ENCODE peak calls at places on chromosomes 2 and 18, in eight cellular contexts. C, W, L, S, X, B, K and G are unnamed samples.

GRCh38 chr2:98768765-98769476 is 38.0 kb upstream of the MGAT4A start:
- DNase-seq in C (peak), K (peak), B (no peak), S (no peak), W (no peak), X (no peak), L (no peak), G (no peak)

GRCh38 chr2:165533331-165533730 is 63.8 kb downstream of the CSRNP3 start:
- DNase-seq in C (no peak), L (no peak), S (no peak), W (no peak), K (no peak), X (no peak), B (no peak), G (no peak)

GRCh38 chr18:38790303-38790702 is 1224.7 kb upstream of the CELF4 start:
- DNase-seq in B (no peak), K (peak), C (peak), X (no peak), S (no peak), L (peak), W (no peak), G (peak)

GRCh38 chr2:148885209-148885608 is 10.2 kb downstream of the KIF5C start:
- DNase-seq in W (no peak), K (no peak), B (no peak), C (no peak), X (no peak), S (no peak), L (no peak), G (no peak)

GRCh38 chr18:37334494-37335125 is 231.0 kb downstream of the CELF4 start:
- DNase-seq in K (no peak), L (no peak), X (no peak), C (no peak), W (no peak), S (no peak), B (peak), G (no peak)

GRCh38 chr2:209933499-209934458 is 68.7 kb upstream of the RPE start:
- DNase-seq in L (no peak), S (no peak), X (no peak), C (peak), W (no peak), K (no peak), B (peak), G (no peak)

GRCh38 chr2:39510087-39510486 is 73.0 kb upstream of the MAP4K3 start:
- DNase-seq in C (no peak), B (no peak), K (no peak), X (no peak), L (no peak), S (no peak), W (no peak), G (no peak)

GRCh38 chr2:53715568-53715967 is 52.0 kb upstream of the CHAC2 start:
- DNase-seq in S (peak), B (peak), L (no peak), K (peak), W (no peak), X (peak), C (no peak), G (no peak)

GRCh38 chr2:216632321-216632951 is 784 bp upstream of the IGFBP2 start:
- DNase-seq in B (no peak), K (no peak), C (peak), W (no peak), X (no peak), L (peak), S (no peak), G (no peak)

GRCh38 chr2:68167186-68167585 is 9.5 kb downstream of the PNO1 start:
- DNase-seq in X (no peak), K (no peak), W (no peak), B (peak), C (no peak), S (no peak), L (no peak), G (no peak)

GRCh38 chr2:102294802-102295489 is 16.4 kb upstream of the IL1RL1 start:
- DNase-seq in B (peak), W (no peak), L (no peak), S (no peak), X (peak), K (no peak), C (no peak), G (no peak)

GRCh38 chr2:165371356-165371755 is 98.1 kb upstream of the CSRNP3 start:
- DNase-seq in W (no peak), K (no peak), X (no peak), L (no peak), S (no peak), B (no peak), C (peak), G (no peak)

GRCh38 chr2:31337860-31338259 is 76.7 kb downstream of the XDH start:
- DNase-seq in B (peak), W (no peak), L (no peak), C (no peak), K (no peak), S (no peak), X (no peak), G (no peak)

GRCh38 chr18:47953471-47953931 is 23.0 kb upstream of the SMAD2 start:
- DNase-seq in B (peak), W (no peak), K (no peak), C (no peak), S (peak), L (no peak), X (no peak), G (no peak)

GRCh38 chr2:46648141-46648742 is 168.9 kb downstream of the TMEM247 start:
- DNase-seq in W (no peak), X (no peak), K (peak), S (no peak), L (no peak), C (no peak), B (peak), G (no peak)

DNA sequence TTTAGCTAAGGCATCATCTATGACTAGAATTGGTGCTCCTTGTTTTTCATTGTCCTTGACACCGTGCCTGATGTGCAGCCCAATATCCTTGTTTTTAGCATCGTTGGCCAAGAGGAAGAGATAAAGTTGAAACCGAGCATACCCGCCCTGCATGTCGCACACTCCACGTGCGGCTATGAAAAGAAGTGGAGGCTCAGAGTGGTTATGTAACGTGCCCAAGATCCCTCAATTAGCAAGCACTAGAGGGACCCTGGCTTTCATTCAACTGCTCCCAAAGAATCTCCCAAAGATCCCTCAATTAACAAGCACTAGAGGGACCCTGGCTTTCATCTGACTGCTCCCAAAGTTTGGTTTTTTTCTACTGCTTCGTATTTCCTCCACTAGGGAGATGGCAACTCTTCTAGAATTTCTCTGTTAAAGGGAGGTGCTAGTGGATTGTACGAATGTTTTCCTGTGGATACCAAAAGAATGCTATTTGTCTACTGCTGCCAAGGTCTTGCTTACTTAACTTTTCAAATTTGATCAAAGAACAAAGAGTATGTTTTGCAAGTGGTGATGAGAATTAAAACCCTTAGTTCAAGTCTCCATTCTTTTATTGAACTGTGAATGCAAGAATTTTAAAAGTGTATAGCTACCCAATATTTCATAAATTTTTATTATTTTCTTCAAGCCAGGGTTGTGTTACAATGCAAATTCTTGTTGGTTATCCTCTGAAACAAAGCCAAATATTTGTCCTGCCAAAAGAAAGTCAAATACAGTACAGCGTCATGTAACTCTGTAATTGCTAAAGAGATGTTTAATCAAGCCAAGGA is 92.1 kb downstream of the AOX1 start:
- DNase-seq in S (no peak), K (peak), X (no peak), W (peak), B (peak), L (no peak), C (no peak), G (no peak)
- TF ChIP-seq CTCF in S (no peak), K (no peak), X (no peak), W (no peak), B (peak), L (peak), C (no peak), G (no peak)

DNA sequence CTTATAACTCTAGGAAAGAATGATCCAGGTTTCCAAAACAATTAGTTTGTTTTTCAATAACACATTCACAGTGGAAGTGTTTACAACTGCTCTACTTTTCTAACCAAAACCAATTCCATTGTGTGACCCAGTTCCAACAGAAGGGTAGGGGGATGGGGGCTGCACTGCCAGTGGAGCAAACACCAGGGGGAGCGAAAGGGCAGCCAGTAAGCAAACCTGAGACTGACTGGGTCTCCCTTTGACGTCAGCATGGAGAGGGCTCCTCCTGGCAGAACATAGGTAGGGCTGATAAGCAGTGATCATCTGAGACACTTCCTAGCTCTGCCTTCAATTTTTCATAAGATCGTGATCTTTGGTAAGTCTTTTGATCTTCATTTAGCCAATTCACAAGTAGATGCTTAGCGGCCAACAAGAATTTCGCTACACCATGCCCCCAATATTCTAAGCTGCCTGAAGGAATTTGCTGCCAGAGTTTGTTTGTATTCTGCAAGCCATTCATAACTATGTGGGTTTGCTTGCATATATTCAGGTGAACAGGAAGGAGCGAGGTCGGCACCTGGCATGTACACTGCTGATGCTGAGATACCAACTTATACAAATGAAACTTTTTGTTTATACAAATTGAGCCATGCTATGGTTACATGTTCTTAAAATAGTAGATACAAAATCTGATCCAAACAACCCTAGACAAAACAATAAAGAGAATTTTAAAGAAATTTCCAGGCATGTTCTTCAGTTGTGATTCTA is 45.9 kb downstream of the ST6GAL2 start:
- DNase-seq in X (no peak), C (no peak), B (no peak), K (peak), L (peak), W (no peak), S (no peak), G (peak)
- TF ChIP-seq CTCF in X (peak), C (no peak), B (no peak), K (no peak), L (peak), W (peak), S (no peak), G (peak)

DNA sequence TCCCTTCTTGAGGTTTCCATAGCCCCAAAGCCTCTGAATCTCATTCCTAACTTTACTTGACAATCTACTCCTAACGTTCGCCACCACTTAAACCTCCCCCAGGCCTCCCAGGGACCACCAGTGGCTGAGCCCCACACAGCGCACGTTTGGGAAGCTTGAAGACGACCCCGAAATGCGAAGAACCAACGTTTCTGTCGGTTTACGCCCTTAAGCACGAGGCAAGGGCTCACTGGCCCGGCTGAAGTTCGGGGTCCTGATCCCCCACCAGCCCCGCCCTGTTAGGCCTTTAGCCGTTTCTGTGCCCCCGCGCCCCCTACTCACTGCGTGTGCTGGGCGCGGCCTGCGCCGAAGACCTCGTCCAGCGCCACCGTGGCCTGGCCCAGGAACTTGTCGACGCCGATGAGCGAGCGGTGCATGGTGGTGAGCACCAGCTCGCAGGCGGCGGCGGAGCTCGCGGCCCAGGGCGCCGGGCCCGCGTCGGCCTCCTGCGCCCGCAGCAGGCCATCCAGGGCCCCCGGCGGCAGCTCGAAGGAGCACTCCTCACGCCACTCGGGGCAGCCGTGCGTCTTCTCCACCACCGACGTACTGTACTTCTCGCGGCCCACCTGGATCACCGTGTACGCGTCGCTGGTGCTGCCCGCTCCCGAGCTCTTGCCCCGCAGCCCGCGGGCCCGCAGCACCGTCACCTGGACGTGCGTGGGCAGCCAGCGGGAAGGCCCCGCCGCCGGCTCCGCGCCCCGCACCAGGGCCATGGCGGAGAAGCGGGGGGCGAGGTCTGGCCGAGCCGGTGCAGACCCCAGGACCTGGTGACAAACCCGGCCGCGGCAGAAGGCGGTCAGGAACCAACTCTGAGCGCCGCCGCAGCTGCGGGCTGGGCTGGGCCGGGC is 479 bp downstream of the RAB11FIP5 start:
- DNase-seq in B (peak), W (peak), K (peak), S (no peak), C (peak), X (no peak), L (peak), G (peak)
- TF ChIP-seq CTCF in B (no peak), W (no peak), K (no peak), S (no peak), C (no peak), X (no peak), L (no peak), G (no peak)

GRCh38 chr2:55781542-55781941 is 87.9 kb upstream of the PNPT1 start:
- DNase-seq in X (no peak), B (peak), L (no peak), W (no peak), K (no peak), C (no peak), S (no peak), G (no peak)
- TF ChIP-seq CTCF in X (no peak), B (no peak), L (no peak), W (peak), K (no peak), C (no peak), S (no peak), G (no peak)

GRCh38 chr18:34838669-34839068 is 128.6 kb downstream of the DTNA start:
- DNase-seq in L (no peak), X (no peak), B (no peak), K (no peak), W (peak), C (no peak), S (no peak), G (no peak)
- TF ChIP-seq CTCF in L (no peak), X (no peak), B (no peak), K (no peak), W (no peak), C (no peak), S (no peak), G (no peak)

DNA sequence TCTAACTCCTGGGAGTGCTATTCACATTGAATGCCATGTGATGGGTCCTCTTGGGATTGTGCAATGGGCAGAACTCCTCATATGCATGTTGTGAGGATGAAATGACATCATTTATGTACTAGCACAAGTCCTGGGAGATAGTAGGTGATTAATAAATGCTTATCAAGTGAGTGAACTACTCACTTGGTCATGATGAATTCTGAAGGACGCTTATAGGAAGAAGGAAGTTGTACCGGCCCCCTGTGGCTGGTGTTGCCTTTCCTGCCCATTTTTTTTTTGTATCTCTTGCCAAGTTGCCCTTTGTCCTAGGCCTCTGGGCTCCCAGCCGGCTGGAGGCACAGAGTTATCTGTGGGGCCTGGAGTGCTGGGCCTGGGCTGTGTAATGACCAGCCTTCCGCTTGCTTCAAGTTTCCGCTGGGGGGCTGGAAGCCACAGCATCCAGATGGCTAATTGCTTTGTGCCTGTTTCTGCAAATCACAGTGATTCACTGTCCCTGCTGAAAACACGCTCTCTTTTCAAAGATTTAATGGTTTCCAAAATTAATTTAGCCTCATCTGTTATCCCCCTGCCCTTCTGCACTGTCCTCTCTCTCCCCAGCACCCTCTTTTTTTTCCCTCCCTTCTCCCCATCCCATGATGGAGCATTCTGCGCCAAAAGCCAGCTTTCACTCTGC is 33.7 kb upstream of the MRPL33 start:
- DNase-seq in K (peak), L (no peak), X (no peak), B (peak), C (no peak), S (no peak), W (no peak), G (no peak)
- TF ChIP-seq CTCF in K (no peak), L (no peak), X (no peak), B (no peak), C (no peak), S (no peak), W (peak), G (no peak)

DNA sequence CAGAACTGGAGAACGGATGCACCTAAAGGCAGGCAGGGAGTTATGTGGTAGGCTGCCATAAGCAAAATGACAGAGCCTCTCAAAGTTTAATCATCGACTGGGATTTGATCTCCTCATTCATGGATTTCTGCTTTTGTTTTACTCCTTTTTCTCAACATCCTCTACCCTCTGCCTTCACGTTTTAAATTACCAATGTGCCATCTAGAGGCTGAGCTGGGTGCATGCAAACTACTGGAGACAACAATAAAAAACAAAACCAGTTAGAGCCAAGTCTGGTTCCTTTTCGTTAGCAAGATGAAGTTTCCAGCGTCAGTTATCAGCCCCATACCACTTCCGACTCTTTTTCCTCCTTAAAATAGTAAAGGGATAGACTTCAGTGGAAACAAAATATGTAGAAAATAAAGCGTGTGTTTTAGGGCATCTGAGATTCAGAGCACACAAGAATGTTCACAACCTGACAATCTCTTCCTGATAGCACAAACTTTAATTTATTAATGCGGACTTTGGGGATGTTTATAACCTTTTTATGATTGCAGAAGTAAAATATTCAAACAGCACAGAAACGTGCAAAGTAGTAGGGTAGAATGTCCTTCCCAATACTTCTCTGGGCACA is 117.0 kb downstream of the LAMA1 start:
- DNase-seq in W (no peak), C (no peak), L (no peak), S (peak), K (no peak), B (peak), X (peak), G (no peak)
- TF ChIP-seq CTCF in W (peak), C (peak), L (peak), S (peak), K (peak), B (peak), X (peak), G (no peak)

GRCh38 chr2:137999273-137999672 is 35.0 kb downstream of the HNMT start:
- DNase-seq in X (no peak), S (no peak), K (no peak), L (no peak), C (no peak), W (no peak), B (no peak), G (no peak)

GRCh38 chr2:138007431-138007830 is 43.2 kb downstream of the HNMT start:
- DNase-seq in B (no peak), C (no peak), X (no peak), W (no peak), S (no peak), L (no peak), K (no peak), G (no peak)

GRCh38 chr2:138000796-138001195 is 36.5 kb downstream of the HNMT start:
- DNase-seq in K (no peak), C (no peak), S (no peak), W (no peak), L (no peak), X (no peak), B (no peak), G (no peak)

GRCh38 chr2:138000037-138000436 is 35.8 kb downstream of the HNMT start:
- DNase-seq in L (no peak), X (no peak), B (no peak), K (no peak), S (no peak), C (no peak), W (no peak), G (no peak)

DNA sequence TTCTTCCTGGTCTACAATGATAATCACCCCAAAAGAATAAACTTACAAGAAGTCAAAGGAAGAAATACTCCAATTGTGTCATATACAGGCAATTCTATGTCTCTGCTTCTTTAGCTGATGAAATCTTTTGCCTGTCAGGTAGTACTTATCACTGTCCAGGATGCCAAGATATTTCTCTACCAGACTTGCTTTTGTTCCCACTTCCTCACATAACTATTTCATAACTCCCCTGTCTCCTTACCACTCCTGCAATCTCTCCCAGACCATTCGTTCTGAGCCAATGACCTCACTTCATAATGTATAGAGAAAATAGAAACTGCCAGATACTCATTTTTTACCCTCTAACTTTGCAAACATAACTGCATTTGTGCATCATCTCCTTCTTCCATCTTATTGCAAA is 39.1 kb downstream of the HNMT start:
- DNase-seq in X (no peak), K (no peak), B (no peak), C (no peak), S (no peak), L (no peak), W (no peak), G (no peak)
- TF ChIP-seq CTCF in X (no peak), K (no peak), B (no peak), C (no peak), S (no peak), L (no peak), W (no peak), G (no peak)